ENCODE peak calls at places on chromosomes 12 and 14, in seven cellular contexts. L is WERI-Rb-1, J is tibial nerve, E is colonic mucosa, Q is ascending aorta, M is brain microvascular endothelial cell, O is heart left ventricle. P is an unnamed sample. For H3K36me3 and H3K27me3, the result is how much of the 10 kb centered on the place peaks cover.

GRCh38 chr14:70796551-70796950 is 12.8 kb downstream of the MAP3K9 start:
- DNase-seq in L (no peak), J (no peak), E (no peak), Q (no peak), M (no peak), O (no peak), P (no peak)

GRCh38 chr14:99199854-99200653 is 71.9 kb downstream of the BCL11B start:
- DNase-seq in L (no peak), J (no peak), E (no peak), Q (no peak), M (no peak), O (peak), P (no peak)

GRCh38 chr12:124568431-124569374 is 1.3 kb upstream of the NCOR2 start:
- DNase-seq in L (peak), J (peak), E (peak), Q (peak), M (peak), O (peak), P (peak)

GRCh38 chr12:9049520-9050133 is 60.3 kb downstream of the KLRG1 start:
- DNase-seq in L (no peak), J (no peak), E (no peak), Q (no peak), M (peak), O (no peak), P (no peak)

GRCh38 chr14:105839425-105840265 is 313.3 kb downstream of the TMEM121 start:
- DNase-seq in L (no peak), J (no peak), E (peak), Q (no peak), M (no peak), O (peak), P (no peak)

GRCh38 chr12:91311081-91311480 is 128.5 kb upstream of the DCN start:
- DNase-seq in L (no peak), J (no peak), E (no peak), Q (no peak), M (no peak), O (no peak), P (no peak)

GRCh38 chr14:87013583-87013982 is 979.4 kb downstream of the GALC start:
- DNase-seq in L (no peak), J (no peak), E (no peak), Q (no peak), M (peak), O (no peak), P (no peak)

GRCh38 chr14:29896354-29896768 is 31.3 kb downstream of the PRKD1 start:
- DNase-seq in L (no peak), J (no peak), E (no peak), Q (no peak), M (no peak), O (no peak), P (no peak)

GRCh38 chr12:112179936-112180335 is 54.6 kb downstream of the TRAFD1 start:
- DNase-seq in L (no peak), J (no peak), E (no peak), Q (no peak), M (no peak), O (no peak), P (no peak)

GRCh38 chr12:46585854-46586621 is 213.5 kb upstream of the SLC38A2 start:
- DNase-seq in L (no peak), J (no peak), E (peak), Q (no peak), M (peak), O (no peak), P (peak)

GRCh38 chr12:82866227-82866803 is 179.6 kb downstream of the TMTC2 start:
- DNase-seq in L (no peak), J (no peak), E (no peak), Q (no peak), M (no peak), O (no peak), P (no peak)

GRCh38 chr12:77299910-77300772 is 234.8 kb upstream of the E2F7 start:
- DNase-seq in L (no peak), J (no peak), E (no peak), Q (no peak), M (peak), O (no peak), P (no peak)

GRCh38 chr12:78929075-78929418 is 64.5 kb downstream of the SYT1 start:
- DNase-seq in L (no peak), J (no peak), E (no peak), Q (no peak), M (no peak), O (no peak), P (no peak)

GRCh38 chr12:51242150-51242549 is 3.5 kb downstream of the DAZAP2 start:
- DNase-seq in L (no peak), J (no peak), E (no peak), Q (peak), M (no peak), O (peak), P (no peak)

GRCh38 chr12:89768586-89769482 is 60.2 kb upstream of the ATP2B1 start:
- DNase-seq in L (no peak), J (no peak), E (no peak), Q (no peak), M (peak), O (no peak), P (no peak)

GRCh38 chr14:87241018-87241779 is 751.8 kb downstream of the GALC start:
- DNase-seq in L (no peak), J (no peak), E (no peak), Q (no peak), M (no peak), O (no peak), P (no peak)

GRCh38 chr12:58557646-58558045 is 362.7 kb downstream of the LRIG3 start:
- DNase-seq in L (no peak), J (no peak), E (no peak), Q (no peak), M (no peak), O (no peak), P (no peak)

GRCh38 chr14:68885226-68886108 is 92.6 kb upstream of the ZFP36L1 start:
- DNase-seq in L (no peak), J (no peak), E (no peak), Q (no peak), M (no peak), O (no peak), P (no peak)

GRCh38 chr14:68886109-68886434 is 93.0 kb downstream of the ACTN1 start:
- DNase-seq in L (no peak), J (no peak), E (no peak), Q (no peak), M (no peak), O (no peak), P (no peak)

GRCh38 chr14:68882235-68882634 is 89.4 kb upstream of the ZFP36L1 start:
- DNase-seq in L (no peak), J (no peak), E (no peak), Q (no peak), M (no peak), O (no peak), P (no peak)

GRCh38 chr14:68881396-68881795 is 88.5 kb upstream of the ZFP36L1 start:
- DNase-seq in L (no peak), J (no peak), E (no peak), Q (no peak), M (no peak), O (no peak), P (no peak)

DNA sequence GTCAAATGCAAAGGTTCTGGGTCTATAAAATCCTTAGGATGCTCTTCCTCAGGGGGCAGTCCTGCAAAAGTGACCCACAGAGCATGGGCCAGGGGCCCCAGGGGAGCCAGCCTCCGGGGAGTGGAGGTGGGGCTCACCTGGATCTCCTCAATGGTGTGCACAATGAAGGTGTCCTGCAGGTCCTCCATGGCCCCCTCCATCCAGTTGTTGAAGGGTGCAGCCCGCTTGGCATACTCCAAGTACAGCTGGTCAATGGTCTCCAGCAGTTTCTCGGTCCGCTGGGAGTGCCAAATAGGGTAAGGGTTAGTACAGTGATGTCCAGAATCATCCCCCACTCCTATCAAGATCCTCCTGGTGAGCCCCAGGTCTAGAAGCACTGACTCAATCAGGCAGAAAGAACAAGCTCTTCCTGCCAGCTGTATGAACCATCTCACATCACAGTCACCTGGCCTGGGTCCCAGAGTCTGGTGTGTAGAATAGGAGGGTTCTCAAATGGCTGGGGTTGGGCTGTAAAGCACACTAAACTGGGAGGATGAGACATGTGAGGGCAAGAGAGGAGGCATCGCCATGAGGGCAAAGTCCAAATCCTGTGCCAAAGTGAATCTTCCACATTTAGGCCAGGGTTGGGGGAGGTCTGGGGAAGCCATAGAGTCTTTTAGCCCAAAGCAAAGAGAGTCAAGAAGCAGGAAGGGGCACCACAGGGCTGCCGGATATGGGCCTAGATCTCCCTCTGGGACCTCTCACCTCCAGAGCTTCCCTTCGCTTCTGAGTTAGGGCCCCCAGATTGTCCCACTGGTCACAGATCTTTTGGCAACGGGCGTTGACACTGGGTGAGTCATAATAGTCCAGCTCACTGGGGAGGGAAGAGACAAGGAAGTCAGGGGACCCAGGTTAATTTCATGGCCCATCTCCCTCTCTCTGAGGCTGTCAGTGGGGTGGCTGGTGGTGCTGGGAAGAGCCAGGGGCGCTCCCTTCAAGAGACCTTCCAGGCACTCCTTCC is 91.5 kb upstream of the ZFP36L1 start:
- DNase-seq in L (no peak), J (no peak), E (no peak), Q (no peak), M (peak), O (peak), P (no peak)
- H3K36me3 ChIP-seq in L (under half), J (half or more), E (under half), Q (half or more), M (half or more), O (under half), P (half or more)

DNA sequence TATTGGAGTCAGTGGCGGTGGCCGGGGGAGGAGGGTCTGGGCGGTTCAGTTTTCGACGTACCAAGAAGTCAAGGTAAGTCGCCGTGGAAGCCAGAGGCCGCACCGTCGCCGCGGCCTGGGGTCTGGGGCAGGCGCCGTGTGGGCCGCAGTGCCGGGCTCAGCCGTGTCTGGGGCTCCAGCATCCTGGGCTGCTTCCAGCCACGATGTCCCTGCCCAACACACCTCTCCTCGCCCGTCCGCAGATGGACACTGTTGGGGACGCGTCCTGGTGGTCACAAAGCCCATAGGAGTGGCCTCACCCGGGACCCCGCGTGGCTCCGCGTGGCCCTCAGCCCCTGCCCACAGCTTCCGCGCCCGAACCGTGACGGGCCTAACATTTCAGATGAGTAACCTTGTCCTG is 59.1 kb downstream of the FBRSL1 start:
- DNase-seq in L (no peak), J (no peak), E (no peak), Q (no peak), M (no peak), O (no peak), P (no peak)
- H3K27me3 ChIP-seq in L (under half), J (under half), E (under half), Q (under half), M (under half), O (under half), P (under half)

GRCh38 chr14:43003845-43004244 is 1397.2 kb downstream of the LRFN5 start:
- DNase-seq in L (no peak), J (no peak), E (no peak), Q (no peak), M (no peak), O (no peak), P (no peak)

GRCh38 chr14:43001729-43002128 is 1395.1 kb downstream of the LRFN5 start:
- DNase-seq in L (no peak), J (no peak), E (no peak), Q (no peak), M (no peak), O (no peak), P (no peak)

DNA sequence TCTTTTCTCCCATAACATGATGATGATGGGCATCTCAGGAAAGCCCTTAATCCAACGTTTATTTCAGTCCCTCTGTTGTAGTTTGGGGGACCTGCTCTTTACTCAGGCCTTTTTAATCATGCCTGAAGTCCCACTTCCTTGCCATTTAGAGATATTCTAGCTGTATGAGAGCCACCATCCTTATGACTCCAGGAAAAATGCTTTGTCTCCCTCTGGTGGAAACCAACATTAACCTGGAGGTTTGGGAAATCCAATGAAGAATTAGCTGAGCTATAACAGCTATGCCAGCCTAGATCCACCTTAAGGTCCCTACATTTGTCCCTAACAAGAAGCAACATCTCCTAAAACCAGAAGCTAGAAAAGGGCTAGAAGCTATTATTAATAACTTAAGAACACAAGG is 1399.1 kb downstream of the LRFN5 start:
- DNase-seq in L (no peak), J (no peak), E (no peak), Q (no peak), M (no peak), O (no peak), P (no peak)
- TF ChIP-seq CTCF in L (no peak), J (no peak), E (no peak), Q (no peak), M (peak), O (no peak), P (no peak)

DNA sequence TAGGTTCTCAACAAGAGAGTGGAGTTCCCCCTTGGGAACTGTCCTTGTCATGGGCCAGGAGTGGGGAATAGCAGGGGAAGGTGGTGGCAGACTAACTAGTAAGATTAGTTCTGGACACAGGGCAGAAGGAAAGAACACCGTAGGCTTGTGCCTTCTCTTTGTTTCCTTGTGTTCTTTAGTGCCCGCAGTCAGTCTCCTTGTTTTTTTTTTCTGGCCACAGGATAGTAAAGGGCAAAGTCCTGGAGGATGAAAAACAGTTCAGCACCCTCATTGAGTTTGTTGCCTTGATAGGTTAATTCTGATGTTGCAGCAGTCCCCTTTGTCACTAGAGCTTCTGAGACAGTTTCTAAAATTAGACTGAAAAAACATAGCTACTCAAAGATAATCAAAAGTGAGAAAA is 8.4 kb downstream of the PEX5 start:
- DNase-seq in L (no peak), J (no peak), E (no peak), Q (no peak), M (no peak), O (no peak), P (no peak)
- H3K36me3 ChIP-seq in L (under half), J (half or more), E (under half), Q (under half), M (under half), O (under half), P (under half)

GRCh38 chr12:131425468-131425867 is 285.4 kb upstream of the SFSWAP start:
- DNase-seq in L (no peak), J (no peak), E (no peak), Q (no peak), M (no peak), O (no peak), P (no peak)
- H3K27me3 ChIP-seq in L (under half), J (under half), E (under half), Q (under half), M (under half), O (under half), P (under half)

GRCh38 chr12:48197549-48197966 is 5.5 kb downstream of the OR10AD1 start:
- DNase-seq in L (no peak), J (no peak), E (peak), Q (no peak), M (peak), O (no peak), P (no peak)
- TF ChIP-seq CTCF in L (peak), J (no peak), E (no peak), Q (peak), M (peak), O (peak), P (peak)

GRCh38 chr12:120718055-120718454 is 7.6 kb upstream of the ACADS start:
- DNase-seq in L (no peak), J (no peak), E (no peak), Q (no peak), M (no peak), O (no peak), P (no peak)
- H3K36me3 ChIP-seq in L (half or more), J (half or more), E (under half), Q (half or more), M (half or more), O (under half), P (under half)

DNA sequence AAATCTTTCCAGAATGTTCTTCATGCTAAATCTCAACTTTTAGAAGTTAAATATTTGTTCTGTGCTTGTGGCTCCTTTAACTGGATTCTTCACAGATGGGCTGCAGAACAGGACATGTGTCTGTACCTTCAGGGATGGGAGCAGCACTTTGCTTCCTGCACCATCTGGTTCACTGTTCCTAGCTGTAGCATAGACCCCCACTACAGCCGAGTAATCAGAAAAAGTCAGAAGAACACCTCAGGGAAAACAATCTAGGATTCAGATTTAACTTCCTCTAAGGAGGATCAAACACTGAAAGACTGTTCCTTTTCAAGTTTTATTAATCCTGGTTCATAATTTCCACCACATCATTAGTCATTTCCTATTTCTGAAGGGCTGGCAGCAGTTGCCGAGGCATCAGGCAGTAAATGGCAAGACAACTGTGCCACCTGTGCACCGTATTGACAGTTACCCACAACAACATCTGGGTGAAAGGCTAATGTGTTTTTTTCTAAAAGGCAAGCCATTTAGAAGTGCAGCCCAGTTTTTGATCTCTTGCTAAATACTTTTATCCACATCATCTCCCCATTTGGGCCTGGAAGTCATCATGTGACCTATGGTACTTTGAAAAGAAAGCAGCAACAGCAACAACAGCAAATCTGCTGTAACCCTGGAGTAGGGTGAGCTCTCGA is 212.8 kb upstream of the BMP4 start:
- DNase-seq in L (no peak), J (no peak), E (no peak), Q (no peak), M (no peak), O (no peak), P (no peak)
- H3K27me3 ChIP-seq in L (half or more), J (under half), E (under half), Q (under half), M (under half), O (under half), P (under half)

GRCh38 chr12:67651380-67651695 is 2.8 kb downstream of the DYRK2 start:
- DNase-seq in L (no peak), J (no peak), E (peak), Q (no peak), M (no peak), O (no peak), P (no peak)
- TF ChIP-seq CTCF in L (no peak), J (peak), E (peak), Q (peak), M (peak), O (peak), P (no peak)

GRCh38 chr14:75443203-75443969 is 15.6 kb downstream of the JDP2 start:
- DNase-seq in L (no peak), J (no peak), E (no peak), Q (no peak), M (no peak), O (no peak), P (no peak)
- H3K36me3 ChIP-seq in L (under half), J (half or more), E (under half), Q (under half), M (under half), O (under half), P (under half)